ENCODE peak calls at places on chromosome 1, in ten cellular contexts. One of them, this sample, is unnamed.

GRCh38 chr1:151989131-151989868 is 4.4 kb downstream of the S100A10 start:
- DNase-seq in globus pallidus: no peak
- DNase-seq in T follicular helper cell: no peak
- DNase-seq in NCI-H2029 treated with DMSO at 0.1 percent for 48 hours: no peak
- DNase-seq in AG04450: no peak
- DNase-seq in skeletal muscle cell: no peak
- DNase-seq in cardiac septum: no peak
- DNase-seq in RWPE1: peak; percentile 79
- DNase-seq in tibial artery: peak; percentile 91
- DNase-seq in chondrocyte: no peak
- DNase-seq in this sample: no peak

GRCh38 chr1:1899266-1899966 is 8.5 kb upstream of the GNB1 start:
- DNase-seq in globus pallidus: no peak
- DNase-seq in T follicular helper cell: no peak
- DNase-seq in NCI-H2029 treated with DMSO at 0.1 percent for 48 hours: no peak
- DNase-seq in AG04450: no peak
- DNase-seq in skeletal muscle cell: no peak
- DNase-seq in cardiac septum: no peak
- DNase-seq in RWPE1: no peak
- DNase-seq in tibial artery: no peak
- DNase-seq in chondrocyte: no peak
- DNase-seq in this sample: no peak

GRCh38 chr1:75765697-75766355 is 20.2 kb upstream of the RABGGTB start:
- DNase-seq in globus pallidus: no peak
- DNase-seq in T follicular helper cell: no peak
- DNase-seq in NCI-H2029 treated with DMSO at 0.1 percent for 48 hours: no peak
- DNase-seq in AG04450: peak; percentile 51
- DNase-seq in skeletal muscle cell: peak; percentile 45
- DNase-seq in cardiac septum: no peak
- DNase-seq in RWPE1: peak; percentile 67
- DNase-seq in tibial artery: no peak
- DNase-seq in chondrocyte: no peak
- DNase-seq in this sample: no peak

GRCh38 chr1:8984203-8984602 is 38.5 kb downstream of the CA6 start:
- DNase-seq in globus pallidus: no peak
- DNase-seq in T follicular helper cell: no peak
- DNase-seq in NCI-H2029 treated with DMSO at 0.1 percent for 48 hours: no peak
- DNase-seq in AG04450: no peak
- DNase-seq in skeletal muscle cell: no peak
- DNase-seq in cardiac septum: no peak
- DNase-seq in RWPE1: no peak
- DNase-seq in tibial artery: no peak
- DNase-seq in chondrocyte: no peak
- DNase-seq in this sample: no peak

GRCh38 chr1:55724551-55725325 is 509.6 kb upstream of the USP24 start:
- DNase-seq in globus pallidus: no peak
- DNase-seq in T follicular helper cell: no peak
- DNase-seq in NCI-H2029 treated with DMSO at 0.1 percent for 48 hours: no peak
- DNase-seq in AG04450: peak; percentile 93
- DNase-seq in skeletal muscle cell: peak; percentile 93
- DNase-seq in cardiac septum: no peak
- DNase-seq in RWPE1: no peak
- DNase-seq in tibial artery: no peak
- DNase-seq in chondrocyte: no peak
- DNase-seq in this sample: no peak

GRCh38 chr1:41280189-41281032 is 38.3 kb upstream of the SCMH1 start:
- DNase-seq in globus pallidus: no peak
- DNase-seq in T follicular helper cell: no peak
- DNase-seq in NCI-H2029 treated with DMSO at 0.1 percent for 48 hours: no peak
- DNase-seq in AG04450: no peak
- DNase-seq in skeletal muscle cell: no peak
- DNase-seq in cardiac septum: no peak
- DNase-seq in RWPE1: no peak
- DNase-seq in tibial artery: no peak
- DNase-seq in chondrocyte: no peak
- DNase-seq in this sample: no peak

GRCh38 chr1:50704126-50704525 is 255.9 kb downstream of the FAF1 start:
- DNase-seq in globus pallidus: peak; percentile 83
- DNase-seq in T follicular helper cell: no peak
- DNase-seq in NCI-H2029 treated with DMSO at 0.1 percent for 48 hours: peak; percentile 60
- DNase-seq in AG04450: peak; percentile 6
- DNase-seq in skeletal muscle cell: no peak
- DNase-seq in cardiac septum: no peak
- DNase-seq in RWPE1: peak; percentile 48
- DNase-seq in tibial artery: no peak
- DNase-seq in chondrocyte: no peak
- DNase-seq in this sample: peak; percentile 12

GRCh38 chr1:201683397-201683796 is 144.5 kb downstream of the NAV1 start:
- DNase-seq in globus pallidus: no peak
- DNase-seq in T follicular helper cell: no peak
- DNase-seq in NCI-H2029 treated with DMSO at 0.1 percent for 48 hours: no peak
- DNase-seq in AG04450: no peak
- DNase-seq in skeletal muscle cell: no peak
- DNase-seq in cardiac septum: no peak
- DNase-seq in RWPE1: no peak
- DNase-seq in tibial artery: no peak
- DNase-seq in chondrocyte: no peak
- DNase-seq in this sample: no peak

GRCh38 chr1:115332813-115333608 is 5.0 kb downstream of the NGF start:
- DNase-seq in globus pallidus: no peak
- DNase-seq in T follicular helper cell: no peak
- DNase-seq in NCI-H2029 treated with DMSO at 0.1 percent for 48 hours: no peak
- DNase-seq in AG04450: peak; percentile 52
- DNase-seq in skeletal muscle cell: peak; percentile 65
- DNase-seq in cardiac septum: no peak
- DNase-seq in RWPE1: peak; percentile 72
- DNase-seq in tibial artery: peak; percentile 76
- DNase-seq in chondrocyte: no peak
- DNase-seq in this sample: no peak

GRCh38 chr1:154971341-154971998 is 923 bp upstream of the SHC1 start:
- DNase-seq in globus pallidus: no peak
- DNase-seq in T follicular helper cell: no peak
- DNase-seq in NCI-H2029 treated with DMSO at 0.1 percent for 48 hours: no peak
- DNase-seq in AG04450: no peak
- DNase-seq in skeletal muscle cell: no peak
- DNase-seq in cardiac septum: no peak
- DNase-seq in RWPE1: no peak
- DNase-seq in tibial artery: no peak
- DNase-seq in chondrocyte: no peak
- DNase-seq in this sample: no peak

GRCh38 chr1:121569407-121569806 is 384.6 kb downstream of the SRGAP2C start:
- DNase-seq in globus pallidus: no peak
- DNase-seq in T follicular helper cell: no peak
- DNase-seq in NCI-H2029 treated with DMSO at 0.1 percent for 48 hours: no peak
- DNase-seq in AG04450: no peak
- DNase-seq in skeletal muscle cell: no peak
- DNase-seq in cardiac septum: no peak
- DNase-seq in RWPE1: no peak
- DNase-seq in tibial artery: no peak
- DNase-seq in chondrocyte: no peak
- DNase-seq in this sample: no peak

GRCh38 chr1:36239941-36240637 is 15.8 kb downstream of the THRAP3 start:
- DNase-seq in globus pallidus: peak; percentile 10
- DNase-seq in T follicular helper cell: no peak
- DNase-seq in NCI-H2029 treated with DMSO at 0.1 percent for 48 hours: no peak
- DNase-seq in AG04450: no peak
- DNase-seq in skeletal muscle cell: no peak
- DNase-seq in cardiac septum: peak; percentile 76
- DNase-seq in RWPE1: no peak
- DNase-seq in tibial artery: no peak
- DNase-seq in chondrocyte: no peak
- DNase-seq in this sample: no peak

GRCh38 chr1:13749543-13750307 is 49.7 kb downstream of the PRDM2 start:
- DNase-seq in globus pallidus: no peak
- DNase-seq in T follicular helper cell: no peak
- DNase-seq in NCI-H2029 treated with DMSO at 0.1 percent for 48 hours: no peak
- DNase-seq in AG04450: no peak
- DNase-seq in skeletal muscle cell: no peak
- DNase-seq in cardiac septum: peak; percentile 89
- DNase-seq in RWPE1: peak; percentile 42
- DNase-seq in tibial artery: peak; percentile 80
- DNase-seq in chondrocyte: no peak
- DNase-seq in this sample: no peak

GRCh38 chr1:218664385-218665170 is 319.4 kb downstream of the TGFB2 start:
- DNase-seq in globus pallidus: no peak
- DNase-seq in T follicular helper cell: no peak
- DNase-seq in NCI-H2029 treated with DMSO at 0.1 percent for 48 hours: no peak
- DNase-seq in AG04450: no peak
- DNase-seq in skeletal muscle cell: no peak
- DNase-seq in cardiac septum: no peak
- DNase-seq in RWPE1: peak; percentile 48
- DNase-seq in tibial artery: no peak
- DNase-seq in chondrocyte: no peak
- DNase-seq in this sample: no peak

GRCh38 chr1:44084998-44085675 is 33.5 kb upstream of the KLF17 start:
- DNase-seq in globus pallidus: no peak
- DNase-seq in T follicular helper cell: no peak
- DNase-seq in NCI-H2029 treated with DMSO at 0.1 percent for 48 hours: no peak
- DNase-seq in AG04450: peak; percentile 37
- DNase-seq in skeletal muscle cell: peak; percentile 39
- DNase-seq in cardiac septum: no peak
- DNase-seq in RWPE1: peak; percentile 56
- DNase-seq in tibial artery: no peak
- DNase-seq in chondrocyte: no peak
- DNase-seq in this sample: no peak

GRCh38 chr1:247304046-247304445 is 27.6 kb downstream of the ZNF496 start:
- DNase-seq in globus pallidus: no peak
- DNase-seq in T follicular helper cell: no peak
- DNase-seq in NCI-H2029 treated with DMSO at 0.1 percent for 48 hours: no peak
- DNase-seq in AG04450: no peak
- DNase-seq in skeletal muscle cell: no peak
- DNase-seq in cardiac septum: no peak
- DNase-seq in RWPE1: no peak
- DNase-seq in tibial artery: no peak
- DNase-seq in chondrocyte: no peak
- DNase-seq in this sample: no peak

GRCh38 chr1:53016705-53017104 is 45.3 kb upstream of the PODN start:
- DNase-seq in globus pallidus: no peak
- DNase-seq in T follicular helper cell: no peak
- DNase-seq in NCI-H2029 treated with DMSO at 0.1 percent for 48 hours: no peak
- DNase-seq in AG04450: no peak
- DNase-seq in skeletal muscle cell: peak; percentile 4
- DNase-seq in cardiac septum: no peak
- DNase-seq in RWPE1: no peak
- DNase-seq in tibial artery: no peak
- DNase-seq in chondrocyte: no peak
- DNase-seq in this sample: no peak

GRCh38 chr1:82689217-82689616 is 888.5 kb downstream of the ADGRL2 start:
- DNase-seq in globus pallidus: no peak
- DNase-seq in T follicular helper cell: no peak
- DNase-seq in NCI-H2029 treated with DMSO at 0.1 percent for 48 hours: no peak
- DNase-seq in AG04450: no peak
- DNase-seq in skeletal muscle cell: no peak
- DNase-seq in cardiac septum: no peak
- DNase-seq in RWPE1: no peak
- DNase-seq in tibial artery: no peak
- DNase-seq in chondrocyte: no peak
- DNase-seq in this sample: no peak

GRCh38 chr1:173062156-173062938 is 11.6 kb upstream of the TNFSF18 start:
- DNase-seq in globus pallidus: no peak
- DNase-seq in T follicular helper cell: no peak
- DNase-seq in NCI-H2029 treated with DMSO at 0.1 percent for 48 hours: no peak
- DNase-seq in AG04450: peak; percentile 51
- DNase-seq in skeletal muscle cell: peak; percentile 71
- DNase-seq in cardiac septum: no peak
- DNase-seq in RWPE1: peak; percentile 87
- DNase-seq in tibial artery: no peak
- DNase-seq in chondrocyte: no peak
- DNase-seq in this sample: no peak

GRCh38 chr1:55128418-55128817 is 86.7 kb downstream of the USP24 start:
- DNase-seq in globus pallidus: no peak
- DNase-seq in T follicular helper cell: no peak
- DNase-seq in NCI-H2029 treated with DMSO at 0.1 percent for 48 hours: no peak
- DNase-seq in AG04450: no peak
- DNase-seq in skeletal muscle cell: no peak
- DNase-seq in cardiac septum: no peak
- DNase-seq in RWPE1: no peak
- DNase-seq in tibial artery: no peak
- DNase-seq in chondrocyte: no peak
- DNase-seq in this sample: no peak

GRCh38 chr1:39378377-39378776 is 113.1 kb upstream of the BMP8A start:
- DNase-seq in globus pallidus: no peak
- DNase-seq in T follicular helper cell: no peak
- DNase-seq in NCI-H2029 treated with DMSO at 0.1 percent for 48 hours: peak; percentile 99
- DNase-seq in AG04450: no peak
- DNase-seq in skeletal muscle cell: no peak
- DNase-seq in cardiac septum: no peak
- DNase-seq in RWPE1: peak; percentile 50
- DNase-seq in tibial artery: no peak
- DNase-seq in chondrocyte: no peak
- DNase-seq in this sample: no peak

GRCh38 chr1:210132582-210132981 is 100.0 kb upstream of the SERTAD4 start:
- DNase-seq in globus pallidus: no peak
- DNase-seq in T follicular helper cell: no peak
- DNase-seq in NCI-H2029 treated with DMSO at 0.1 percent for 48 hours: no peak
- DNase-seq in AG04450: peak; percentile 13
- DNase-seq in skeletal muscle cell: no peak
- DNase-seq in cardiac septum: no peak
- DNase-seq in RWPE1: peak; percentile 24
- DNase-seq in tibial artery: no peak
- DNase-seq in chondrocyte: no peak
- DNase-seq in this sample: no peak

GRCh38 chr1:209805875-209806760 is at the start of gene IRF6:
- DNase-seq in globus pallidus: no peak
- DNase-seq in T follicular helper cell: peak; percentile 69
- DNase-seq in NCI-H2029 treated with DMSO at 0.1 percent for 48 hours: peak; percentile 50
- DNase-seq in AG04450: no peak
- DNase-seq in skeletal muscle cell: no peak
- DNase-seq in cardiac septum: peak; percentile 91
- DNase-seq in RWPE1: peak; percentile 88
- DNase-seq in tibial artery: peak; percentile 84
- DNase-seq in chondrocyte: no peak
- DNase-seq in this sample: peak; percentile 29

GRCh38 chr1:234265861-234266260 is 107.4 kb upstream of the COA6 start:
- DNase-seq in globus pallidus: no peak
- DNase-seq in T follicular helper cell: no peak
- DNase-seq in NCI-H2029 treated with DMSO at 0.1 percent for 48 hours: no peak
- DNase-seq in AG04450: no peak
- DNase-seq in skeletal muscle cell: no peak
- DNase-seq in cardiac septum: no peak
- DNase-seq in RWPE1: no peak
- DNase-seq in tibial artery: no peak
- DNase-seq in chondrocyte: no peak
- DNase-seq in this sample: no peak

GRCh38 chr1:167722152-167722869 is 529 bp downstream of the MPZL1 start:
- DNase-seq in globus pallidus: no peak
- DNase-seq in T follicular helper cell: no peak
- DNase-seq in NCI-H2029 treated with DMSO at 0.1 percent for 48 hours: no peak
- DNase-seq in AG04450: no peak
- DNase-seq in skeletal muscle cell: no peak
- DNase-seq in cardiac septum: no peak
- DNase-seq in RWPE1: peak; percentile 63
- DNase-seq in tibial artery: peak; percentile 70
- DNase-seq in chondrocyte: no peak
- DNase-seq in this sample: no peak

GRCh38 chr1:30787856-30788495 is 30.4 kb upstream of the LAPTM5 start:
- DNase-seq in globus pallidus: no peak
- DNase-seq in T follicular helper cell: no peak
- DNase-seq in NCI-H2029 treated with DMSO at 0.1 percent for 48 hours: no peak
- DNase-seq in AG04450: no peak
- DNase-seq in skeletal muscle cell: no peak
- DNase-seq in cardiac septum: no peak
- DNase-seq in RWPE1: no peak
- DNase-seq in tibial artery: no peak
- DNase-seq in chondrocyte: no peak
- DNase-seq in this sample: no peak